ENCODE peak calls at places on chromosomes 7 and 10, in four cellular contexts. I is tibial nerve, M is fibroblast of lung, X is mammary epithelial cell. T is an unnamed sample. For H3K4me1 and H3K27me3, the result is how much of the 10 kb centered on the place peaks cover.

GRCh38 chr7:104862719-104863118 is 151.3 kb upstream of the KMT2E start:
- DNase-seq in I (no peak), M (no peak), X (no peak), T (peak)

GRCh38 chr10:129883637-129884389 is 80.3 kb downstream of the EBF3 start:
- DNase-seq in I (no peak), M (no peak), X (no peak), T (no peak)

GRCh38 chr7:815284-816216 is 16.7 kb upstream of the SUN1 start:
- DNase-seq in I (no peak), M (no peak), X (no peak), T (no peak)

GRCh38 chr10:123145542-123146012 is 2.4 kb upstream of the HMX2 start:
- DNase-seq in I (no peak), M (no peak), X (no peak), T (no peak)

GRCh38 chr10:116757246-116757645 is 14.9 kb upstream of the HSPA12A start:
- DNase-seq in I (no peak), M (no peak), X (no peak), T (no peak)

GRCh38 chr10:103917326-103918052 is 495 bp downstream of the STN1 start:
- DNase-seq in I (no peak), M (no peak), X (no peak), T (peak)

GRCh38 chr7:134671670-134672069 is 25.0 kb downstream of the BPGM start:
- DNase-seq in I (no peak), M (peak), X (no peak), T (no peak)

GRCh38 chr7:18429547-18429946 is 66.0 kb upstream of the HDAC9 start:
- DNase-seq in I (no peak), M (peak), X (peak), T (no peak)

GRCh38 chr7:133529861-133530260 is 277.0 kb downstream of the EXOC4 start:
- DNase-seq in I (no peak), M (no peak), X (no peak), T (no peak)

GRCh38 chr10:26755443-26755903 is 58.0 kb downstream of the PDSS1 start:
- DNase-seq in I (no peak), M (peak), X (peak), T (no peak)

GRCh38 chr7:79893991-79894390 is 240.6 kb upstream of the GNAI1 start:
- DNase-seq in I (no peak), M (peak), X (no peak), T (no peak)

GRCh38 chr10:33237736-33238624 is 96.5 kb downstream of the NRP1 start:
- DNase-seq in I (no peak), M (peak), X (peak), T (peak)

GRCh38 chr10:54064215-54064614 is 736.8 kb downstream of the PCDH15 start:
- DNase-seq in I (no peak), M (no peak), X (no peak), T (peak)

GRCh38 chr7:87876759-87877234 is 504 bp downstream of the DBF4 start:
- DNase-seq in I (peak), M (peak), X (peak), T (peak)

GRCh38 chr10:23499317-23499716 is 60.4 kb downstream of the OTUD1 start:
- DNase-seq in I (no peak), M (no peak), X (no peak), T (no peak)

GRCh38 chr10:48941427-48942075 is 1.9 kb upstream of the LRRC18 start:
- DNase-seq in I (no peak), M (no peak), X (no peak), T (no peak)

GRCh38 chr7:135557455-135558336 is at the start of gene NUP205:
- DNase-seq in I (peak), M (peak), X (peak), T (peak)

GRCh38 chr7:102284399-102284798 is 2.3 kb upstream of the SH2B2 start:
- DNase-seq in I (no peak), M (no peak), X (no peak), T (peak)

GRCh38 chr7:102281785-102282184 is 4.9 kb upstream of the SH2B2 start:
- DNase-seq in I (no peak), M (no peak), X (no peak), T (no peak)

GRCh38 chr7:102280521-102280920 is 6.1 kb upstream of the SH2B2 start:
- DNase-seq in I (no peak), M (no peak), X (no peak), T (no peak)

GRCh38 chr7:102283477-102284189 is 3.0 kb upstream of the SH2B2 start:
- DNase-seq in I (no peak), M (no peak), X (no peak), T (peak)

DNA sequence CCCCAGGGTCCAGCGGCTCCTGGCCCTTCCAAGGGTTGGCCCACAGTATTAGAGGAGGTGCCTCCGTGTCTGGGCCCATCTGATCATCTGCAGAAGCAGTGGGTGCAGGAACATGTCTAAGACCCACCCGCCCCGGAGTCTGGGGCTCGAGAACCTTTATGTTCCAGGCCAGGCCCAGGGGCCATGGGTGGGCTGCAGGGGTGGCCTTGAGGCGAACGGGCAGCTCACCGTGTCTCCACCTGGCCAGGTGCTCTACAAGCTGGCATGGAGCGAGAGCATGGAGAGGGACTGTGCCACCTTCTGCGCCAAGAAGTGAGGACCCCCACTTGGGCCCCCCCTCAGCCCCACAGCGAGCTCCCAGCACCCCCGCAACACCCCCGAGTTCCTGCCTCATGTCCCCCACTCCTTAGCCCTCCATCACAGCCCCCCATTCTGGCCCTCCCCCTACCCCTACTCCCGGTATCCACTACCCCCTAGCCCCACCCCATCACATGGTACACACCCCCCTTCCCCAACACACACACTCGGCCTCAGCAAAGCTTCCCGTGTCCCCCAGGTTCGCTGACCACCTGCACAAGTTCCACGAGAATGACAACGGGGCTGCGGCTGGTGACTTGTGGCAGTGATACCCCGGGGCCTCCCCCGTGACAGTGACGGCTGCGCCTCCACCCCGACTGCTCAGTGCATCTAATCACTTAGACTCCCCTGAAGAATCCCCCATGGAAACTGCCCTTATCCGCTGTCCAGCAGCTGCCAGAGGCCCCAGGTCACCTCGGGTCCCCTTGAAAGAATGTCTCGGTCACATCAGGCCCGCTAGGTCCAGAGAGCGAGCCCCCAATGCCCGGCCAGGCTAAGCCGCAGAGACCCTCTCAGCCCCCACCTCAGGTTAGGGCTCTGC is 4.0 kb upstream of the SH2B2 start:
- DNase-seq in I (no peak), M (no peak), X (no peak), T (no peak)
- H3K4me1 ChIP-seq in I (under half), M (under half), X (under half), T (under half)

DNA sequence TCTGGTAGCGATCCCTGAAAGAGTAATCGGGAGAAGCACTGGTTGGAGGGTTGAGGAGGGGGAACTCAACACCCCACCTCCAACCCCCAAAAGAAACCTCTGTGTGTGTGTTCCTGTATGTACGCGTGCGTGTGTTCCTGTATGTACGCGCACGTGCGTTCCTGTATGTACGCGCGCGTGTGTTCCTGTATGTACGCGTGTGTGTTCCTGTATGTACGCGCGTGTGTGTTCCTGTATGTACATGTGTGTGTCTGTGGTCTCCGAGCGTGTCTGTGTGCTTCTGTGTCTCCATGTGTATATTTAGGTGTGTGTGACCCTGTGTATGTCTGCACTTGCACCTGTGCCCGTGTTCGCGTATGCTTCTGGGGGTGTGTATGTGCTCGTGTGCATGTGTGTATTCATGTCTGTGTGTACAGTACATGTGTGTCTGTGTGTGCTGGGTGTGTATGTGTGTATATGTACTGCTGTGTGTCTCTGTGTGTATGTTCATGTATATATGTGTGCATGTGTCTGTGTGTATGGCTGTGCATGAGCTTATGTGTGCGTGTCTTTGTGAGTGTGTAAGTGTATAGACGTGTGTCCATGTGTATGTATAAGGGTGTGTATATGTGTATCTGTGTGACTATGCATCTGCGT is 42.9 kb upstream of the KLF6 start:
- DNase-seq in I (no peak), M (no peak), X (no peak), T (no peak)
- H3K4me3 ChIP-seq in I (no peak), M (no peak), X (no peak), T (no peak)

DNA sequence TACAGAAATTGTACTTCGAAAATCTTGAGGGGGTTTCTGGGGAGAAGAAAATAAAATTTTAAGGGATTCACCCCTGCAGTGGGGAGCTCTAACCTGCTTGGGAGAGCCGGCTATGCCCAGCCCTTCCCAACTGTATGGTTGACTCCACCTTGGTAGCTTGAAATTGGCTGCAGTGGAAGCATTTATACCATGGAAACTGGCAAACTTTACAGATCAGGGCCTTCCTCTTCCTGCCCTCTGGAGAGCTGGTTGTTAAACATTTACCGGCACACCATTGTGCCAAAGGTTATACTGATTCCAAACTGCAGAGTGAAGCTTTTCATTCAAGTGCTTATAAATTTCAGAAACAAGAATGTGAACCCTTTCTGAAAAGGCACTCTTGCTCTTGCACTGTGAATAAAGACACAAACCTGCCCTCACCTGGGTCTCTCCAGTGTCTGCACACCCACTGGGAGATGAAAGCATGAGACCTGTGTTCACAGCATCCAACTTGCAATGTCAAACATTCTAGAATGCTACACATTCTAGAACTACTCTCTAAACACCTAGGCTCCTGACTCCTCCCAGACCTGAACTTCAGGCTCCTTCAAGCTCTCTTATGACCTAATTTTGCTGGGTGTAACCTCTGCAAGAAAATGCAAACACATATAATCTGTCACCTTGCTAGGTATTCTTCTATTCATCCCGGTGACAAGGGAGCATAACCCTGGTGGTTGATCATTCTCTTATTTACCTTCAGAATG is 44.7 kb downstream of the ABLIM1 start:
- DNase-seq in I (no peak), M (no peak), X (no peak), T (no peak)
- H3K27me3 ChIP-seq in I (under half), M (under half), X (under half), T (under half)

DNA sequence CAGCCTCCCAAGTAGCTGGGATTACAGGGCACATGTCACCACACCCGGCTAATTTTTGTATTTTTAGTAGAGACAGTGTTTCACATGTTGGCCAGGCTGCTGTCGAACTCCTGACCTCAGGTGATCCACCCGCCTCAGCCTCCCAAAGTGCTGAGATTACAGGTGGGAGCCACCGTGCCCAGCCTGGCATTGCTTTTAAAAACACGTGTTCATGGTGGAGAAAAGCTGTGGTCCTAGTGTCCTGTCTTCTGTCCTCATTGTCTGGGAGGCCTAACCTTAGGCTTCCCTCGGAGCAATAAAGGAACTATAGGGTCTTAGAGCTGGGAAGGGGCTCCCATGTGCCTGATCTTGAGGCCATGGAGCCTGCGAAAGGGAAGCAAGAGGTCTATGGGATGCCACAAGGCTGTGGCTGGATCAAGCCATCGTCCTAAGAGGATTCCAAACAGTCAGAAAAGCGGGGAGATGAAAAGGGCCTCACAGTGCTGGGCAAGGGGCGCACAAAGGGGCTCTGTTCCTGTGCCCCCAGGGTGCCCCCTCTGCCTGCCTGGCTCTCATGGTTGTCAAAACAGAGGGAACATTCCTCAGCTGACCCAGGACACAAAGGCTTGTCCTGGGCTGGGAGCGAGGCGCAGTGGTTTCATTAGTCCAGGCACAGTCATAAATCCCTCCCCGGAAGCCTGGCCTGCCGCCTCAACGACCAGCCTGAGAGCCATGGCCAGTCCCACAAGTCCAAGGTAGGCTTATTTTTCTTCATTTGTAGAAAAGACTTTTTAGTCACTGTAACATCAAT is 106.6 kb upstream of the TNS3 start:
- DNase-seq in I (no peak), M (no peak), X (no peak), T (peak)
- H3K4me1 ChIP-seq in I (under half), M (under half), X (under half), T (under half)

GRCh38 chr7:66119502-66119901 is 4.9 kb downstream of the CRCP start:
- DNase-seq in I (no peak), M (no peak), X (no peak), T (no peak)

GRCh38 chr7:66110861-66111260 is 3.8 kb upstream of the CRCP start:
- DNase-seq in I (no peak), M (peak), X (peak), T (peak)

GRCh38 chr7:66118603-66119002 is 4.0 kb downstream of the CRCP start:
- DNase-seq in I (no peak), M (no peak), X (no peak), T (no peak)

GRCh38 chr7:66114743-66115727 is at the start of gene CRCP:
- DNase-seq in I (peak), M (peak), X (peak), T (peak)
- H3K4me3 ChIP-seq in I (peak), M (peak), X (peak), T (peak)

GRCh38 chr7:155544485-155544884 is 1.9 kb downstream of the CNPY1 start:
- DNase-seq in I (no peak), M (no peak), X (no peak), T (no peak)

GRCh38 chr7:155547161-155547791 is 917 bp upstream of the CNPY1 start:
- DNase-seq in I (no peak), M (no peak), X (no peak), T (no peak)

GRCh38 chr7:155543011-155543881 is 3.1 kb downstream of the CNPY1 start:
- DNase-seq in I (no peak), M (no peak), X (no peak), T (peak)

GRCh38 chr7:155543926-155544325 is 2.4 kb downstream of the CNPY1 start:
- DNase-seq in I (no peak), M (no peak), X (no peak), T (no peak)

DNA sequence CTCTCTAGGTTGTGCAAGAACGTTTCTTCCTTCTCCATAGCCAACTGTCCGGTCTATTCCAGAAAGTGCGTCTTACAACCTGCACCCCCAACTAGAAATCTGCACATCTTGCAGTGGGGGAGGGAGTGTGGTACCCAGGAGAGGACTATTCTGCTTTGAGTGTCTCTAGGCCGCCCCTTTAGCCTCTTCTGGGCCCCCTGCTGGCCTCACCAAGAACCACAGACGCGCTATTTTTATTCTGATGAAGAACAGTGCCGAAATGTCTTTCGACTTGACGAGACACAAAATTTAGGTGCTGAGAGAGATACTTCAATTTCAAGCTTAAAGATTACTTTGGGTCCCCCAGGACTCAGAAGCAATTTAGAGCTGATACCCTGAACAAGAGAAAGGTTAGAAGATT is 1.0 kb downstream of the CNPY1 start:
- DNase-seq in I (no peak), M (no peak), X (no peak), T (no peak)
- H3K27me3 ChIP-seq in I (under half), M (under half), X (under half), T (under half)

T was measured in SJCRH30.